ENCODE peak calls at places on chromosomes 5 and 9, in nine cellular contexts. One of them, this sample, is unnamed.

GRCh38 chr9:26033346-26033745 is 355.1 kb upstream of the TUSC1 start:
- DNase-seq in iPS-NIHi11: no peak
- DNase-seq in NCI-H1930: no peak
- DNase-seq in A549: no peak
- DNase-seq in cardiac fibroblast: no peak
- DNase-seq in LoVo: no peak
- DNase-seq in neuronal stem cell: no peak
- DNase-seq in fibroblast of pulmonary artery: peak; percentile 52
- DNase-seq in fibroblast of lung: peak; percentile 0
- DNase-seq in this sample: no peak

GRCh38 chr9:112140936-112141335 is 34.2 kb downstream of the SUSD1 start:
- DNase-seq in cardiac fibroblast: no peak
- DNase-seq in LoVo: no peak
- DNase-seq in fibroblast of pulmonary artery: no peak
- DNase-seq in A549: no peak
- DNase-seq in fibroblast of lung: no peak
- DNase-seq in neuronal stem cell: no peak
- DNase-seq in iPS-NIHi11: no peak
- DNase-seq in NCI-H1930: no peak
- DNase-seq in this sample: no peak

GRCh38 chr9:18791074-18791473 is 241.9 kb downstream of the SAXO1 start:
- DNase-seq in fibroblast of pulmonary artery: peak; percentile 20
- DNase-seq in A549: peak; percentile 43
- DNase-seq in NCI-H1930: no peak
- DNase-seq in fibroblast of lung: peak; percentile 28
- DNase-seq in neuronal stem cell: peak; percentile 42
- DNase-seq in LoVo: no peak
- DNase-seq in iPS-NIHi11: peak; percentile 68
- DNase-seq in cardiac fibroblast: peak; percentile 14
- DNase-seq in this sample: peak; percentile 68

GRCh38 chr5:140822281-140822629 is 842 bp downstream of the PCDHA5 start:
- DNase-seq in iPS-NIHi11: no peak
- DNase-seq in fibroblast of lung: no peak
- DNase-seq in NCI-H1930: no peak
- DNase-seq in A549: no peak
- DNase-seq in cardiac fibroblast: no peak
- DNase-seq in neuronal stem cell: no peak
- DNase-seq in LoVo: no peak
- DNase-seq in fibroblast of pulmonary artery: no peak
- DNase-seq in this sample: no peak

GRCh38 chr5:60517850-60518249 is 182.1 kb downstream of the DEPDC1B start:
- DNase-seq in fibroblast of lung: no peak
- DNase-seq in iPS-NIHi11: no peak
- DNase-seq in fibroblast of pulmonary artery: no peak
- DNase-seq in LoVo: no peak
- DNase-seq in cardiac fibroblast: no peak
- DNase-seq in A549: no peak
- DNase-seq in neuronal stem cell: no peak
- DNase-seq in NCI-H1930: no peak
- DNase-seq in this sample: no peak

GRCh38 chr9:108836319-108836718 is 19.5 kb downstream of the ACTL7B start:
- DNase-seq in NCI-H1930: no peak
- DNase-seq in fibroblast of pulmonary artery: no peak
- DNase-seq in fibroblast of lung: no peak
- DNase-seq in neuronal stem cell: no peak
- DNase-seq in iPS-NIHi11: no peak
- DNase-seq in LoVo: no peak
- DNase-seq in A549: no peak
- DNase-seq in cardiac fibroblast: no peak
- DNase-seq in this sample: no peak

GRCh38 chr9:129382281-129383004 is 204.4 kb upstream of the IER5L start:
- DNase-seq in A549: no peak
- DNase-seq in fibroblast of lung: no peak
- DNase-seq in iPS-NIHi11: peak; percentile 16
- DNase-seq in fibroblast of pulmonary artery: no peak
- DNase-seq in neuronal stem cell: no peak
- DNase-seq in NCI-H1930: no peak
- DNase-seq in cardiac fibroblast: no peak
- DNase-seq in LoVo: no peak
- DNase-seq in this sample: no peak

GRCh38 chr5:150234606-150235547 is 45.0 kb downstream of the SLC6A7 start:
- DNase-seq in iPS-NIHi11: no peak
- DNase-seq in fibroblast of lung: no peak
- DNase-seq in fibroblast of pulmonary artery: no peak
- DNase-seq in A549: no peak
- DNase-seq in LoVo: no peak
- DNase-seq in NCI-H1930: no peak
- DNase-seq in cardiac fibroblast: no peak
- DNase-seq in neuronal stem cell: no peak
- DNase-seq in this sample: no peak

GRCh38 chr5:143318270-143318669 is 85.2 kb downstream of the NR3C1 start:
- DNase-seq in NCI-H1930: no peak
- DNase-seq in A549: no peak
- DNase-seq in cardiac fibroblast: no peak
- DNase-seq in neuronal stem cell: no peak
- DNase-seq in LoVo: no peak
- DNase-seq in fibroblast of lung: no peak
- DNase-seq in iPS-NIHi11: no peak
- DNase-seq in fibroblast of pulmonary artery: no peak
- DNase-seq in this sample: no peak

GRCh38 chr5:95903838-95904237 is 57.8 kb downstream of the ELL2 start:
- DNase-seq in neuronal stem cell: no peak
- DNase-seq in A549: no peak
- DNase-seq in iPS-NIHi11: no peak
- DNase-seq in cardiac fibroblast: no peak
- DNase-seq in fibroblast of pulmonary artery: no peak
- DNase-seq in fibroblast of lung: no peak
- DNase-seq in LoVo: no peak
- DNase-seq in NCI-H1930: no peak
- DNase-seq in this sample: no peak

GRCh38 chr5:112529525-112529924 is 110.4 kb upstream of the EPB41L4A start:
- DNase-seq in fibroblast of pulmonary artery: peak; percentile 26
- DNase-seq in cardiac fibroblast: peak; percentile 36
- DNase-seq in iPS-NIHi11: peak; percentile 54
- DNase-seq in fibroblast of lung: no peak
- DNase-seq in neuronal stem cell: no peak
- DNase-seq in A549: peak; percentile 36
- DNase-seq in LoVo: no peak
- DNase-seq in NCI-H1930: no peak
- DNase-seq in this sample: peak; percentile 28

GRCh38 chr9:127522727-127523126 is 71.4 kb downstream of the LRSAM1 start:
- DNase-seq in fibroblast of lung: no peak
- DNase-seq in A549: peak; percentile 51
- DNase-seq in NCI-H1930: no peak
- DNase-seq in iPS-NIHi11: no peak
- DNase-seq in cardiac fibroblast: no peak
- DNase-seq in fibroblast of pulmonary artery: no peak
- DNase-seq in LoVo: no peak
- DNase-seq in neuronal stem cell: no peak
- DNase-seq in this sample: no peak